ENCODE peak calls at places on chromosomes 3 and 15, in eight cellular contexts. O is Calu3, K is activated T-cell treated with anti-CD3 and anti-CD28 coated beads for 24 hours, J is ovary, Y is cardiac muscle cell, D is AG10803, C is BE2C, B is B cell. A is an unnamed sample.

GRCh38 chr3:195036203-195037016 is 234.5 kb downstream of the XXYLT1 start:
- DNase-seq in O (no peak), K (no peak), J (no peak), Y (no peak), D (no peak), C (no peak), B (no peak), A (no peak)

GRCh38 chr15:29934251-29934650 is 112.0 kb upstream of the TJP1 start:
- DNase-seq in O (no peak), K (no peak), J (no peak), Y (no peak), D (peak; percentile 38), C (no peak), B (no peak), A (no peak)

GRCh38 chr3:173465898-173466678 is 68.5 kb downstream of the NLGN1 start:
- DNase-seq in O (no peak), K (no peak), J (no peak), Y (no peak), D (no peak), C (no peak), B (no peak), A (no peak)

GRCh38 chr3:119676020-119676419 is 1.2 kb downstream of the COX17 start:
- DNase-seq in O (no peak), K (no peak), J (no peak), Y (no peak), D (no peak), C (no peak), B (no peak), A (no peak)

GRCh38 chr3:72054976-72055375 is 270.0 kb upstream of the PROK2 start:
- DNase-seq in O (no peak), K (no peak), J (no peak), Y (no peak), D (no peak), C (no peak), B (no peak), A (no peak)

GRCh38 chr15:66912001-66912400 is 153.4 kb upstream of the SMAD3 start:
- DNase-seq in O (no peak), K (no peak), J (no peak), Y (no peak), D (no peak), C (no peak), B (no peak), A (peak; percentile 88)

GRCh38 chr3:46334911-46335478 is 18.9 kb upstream of the CCR2 start:
- DNase-seq in O (no peak), K (no peak), J (no peak), Y (no peak), D (peak; percentile 37), C (no peak), B (no peak), A (no peak)

GRCh38 chr15:101641134-101641764 is 10.9 kb downstream of the TM2D3 start:
- DNase-seq in O (peak; percentile 74), K (peak; percentile 62), J (peak; percentile 81), Y (peak; percentile 70), D (peak; percentile 70), C (peak; percentile 62), B (peak; percentile 75), A (peak; percentile 36)

GRCh38 chr3:197501496-197501878 is 54.3 kb downstream of the BDH1 start:
- DNase-seq in O (no peak), K (no peak), J (no peak), Y (no peak), D (peak; percentile 29), C (no peak), B (no peak), A (peak; percentile 44)

A was measured in HL-60.